ENCODE peak calls at places on chromosomes 2 and 18, in six cellular contexts. M, H, E, W, Q and L are unnamed samples.

GRCh38 chr2:62760555-62760954 is 55.0 kb downstream of the EHBP1 start:
- DNase-seq in M (no peak), H (no peak), Q (peak; percentile 78), E (peak; percentile 75), W (peak; percentile 39), L (no peak)

GRCh38 chr2:145025382-145025781 is 505.5 kb upstream of the ZEB2 start:
- DNase-seq in E (no peak), H (no peak), Q (no peak), W (no peak), M (no peak), L (no peak)

GRCh38 chr2:169461143-169461542 is 18.2 kb upstream of the BBS5 start:
- DNase-seq in W (no peak), H (no peak), E (no peak), Q (no peak), M (no peak), L (no peak)

GRCh38 chr2:158931577-158931976 is 36.9 kb upstream of the TANC1 start:
- DNase-seq in M (peak; percentile 11), E (no peak), W (peak; percentile 83), H (no peak), Q (peak; percentile 87), L (no peak)

GRCh38 chr18:7678801-7679200 is 111.7 kb downstream of the PTPRM start:
- DNase-seq in H (no peak), M (no peak), W (no peak), Q (no peak), E (peak; percentile 71), L (no peak)

GRCh38 chr2:45743531-45744391 is 92.3 kb downstream of the PRKCE start:
- DNase-seq in W (peak; percentile 63), E (no peak), H (no peak), Q (peak; percentile 82), M (no peak), L (no peak)

GRCh38 chr2:172102159-172102857 is 392 bp downstream of the DLX2 start:
- DNase-seq in Q (peak; percentile 61), M (no peak), E (peak; percentile 74), W (peak; percentile 59), H (no peak), L (no peak)

GRCh38 chr2:99841749-99842148 is 300.6 kb downstream of the AFF3 start:
- DNase-seq in M (no peak), E (no peak), W (peak; percentile 58), Q (peak; percentile 92), H (no peak), L (peak; percentile 41)

GRCh38 chr2:173590278-173590811 is 235.7 kb downstream of the CDCA7 start:
- DNase-seq in W (peak; percentile 57), M (no peak), H (no peak), E (peak; percentile 6), Q (peak; percentile 98), L (no peak)

GRCh38 chr18:395481-396250 is 104.8 kb downstream of the COLEC12 start:
- DNase-seq in H (no peak), E (peak; percentile 53), Q (peak; percentile 86), W (peak; percentile 81), M (no peak), L (no peak)

GRCh38 chr2:46131-46470 is 204 bp downstream of the FAM110C start:
- DNase-seq in H (no peak), Q (no peak), M (peak; percentile 24), E (no peak), W (no peak), L (no peak)

GRCh38 chr18:49021076-49021432 is 70.3 kb upstream of the SMAD7 start:
- DNase-seq in E (no peak), H (no peak), M (no peak), Q (no peak), W (no peak), L (no peak)

GRCh38 chr2:24972315-24972958 is 682 bp upstream of the DNAJC27 start:
- DNase-seq in W (peak; percentile 59), E (peak; percentile 39), Q (no peak), H (no peak), M (peak; percentile 17), L (peak; percentile 63)

GRCh38 chr2:240224676-240225075 is 84.2 kb upstream of the OTOS start:
- DNase-seq in W (peak; percentile 17), E (peak; percentile 97), Q (peak; percentile 84), H (no peak), M (no peak), L (no peak)

GRCh38 chr18:45379903-45380302 is 235.4 kb upstream of the SLC14A2 start:
- DNase-seq in E (no peak), Q (no peak), M (no peak), H (no peak), W (no peak), L (no peak)

GRCh38 chr2:229835601-229836283 is 86.1 kb downstream of the TRIP12 start:
- DNase-seq in Q (peak; percentile 77), E (no peak), H (no peak), W (peak; percentile 95), M (no peak), L (no peak)

GRCh38 chr2:59025157-59025757 is 784.1 kb upstream of the FANCL start:
- DNase-seq in W (peak; percentile 22), H (peak; percentile 81), M (peak; percentile 32), Q (peak; percentile 26), E (peak; percentile 37), L (peak; percentile 64)

GRCh38 chr18:23532848-23533247 is 29.5 kb downstream of the RMC1 start:
- DNase-seq in W (no peak), Q (no peak), E (no peak), H (no peak), M (no peak), L (no peak)

GRCh38 chr18:36189486-36189885 is 2.2 kb downstream of the MOCOS start:
- DNase-seq in Q (no peak), H (no peak), M (no peak), E (no peak), W (no peak), L (no peak)

GRCh38 chr2:224287533-224287932 is 114.4 kb downstream of the FAM124B start:
- DNase-seq in M (no peak), H (no peak), W (no peak), Q (no peak), E (no peak), L (no peak)

GRCh38 chr18:76989647-76990190 is 142.9 kb downstream of the MBP start:
- DNase-seq in Q (no peak), W (no peak), E (peak; percentile 26), M (no peak), H (no peak), L (no peak)

GRCh38 chr2:33535409-33535808 is 59.0 kb downstream of the RASGRP3 start:
- DNase-seq in Q (no peak), E (no peak), W (peak; percentile 39), M (no peak), H (no peak), L (no peak)

GRCh38 chr2:24623535-24623934 is 132.5 kb downstream of the NCOA1 start:
- DNase-seq in W (no peak), E (no peak), H (no peak), M (no peak), Q (no peak), L (no peak)

GRCh38 chr2:83459456-83459855 is 999.6 kb downstream of the SUCLG1 start:
- DNase-seq in M (no peak), E (no peak), Q (no peak), H (no peak), W (no peak), L (no peak)

GRCh38 chr18:24731981-24732380 is 271.5 kb downstream of the HRH4 start:
- DNase-seq in H (no peak), M (no peak), E (no peak), W (no peak), Q (peak; percentile 39), L (no peak)

GRCh38 chr2:191220671-191221070 is 24.5 kb upstream of the MYO1B start:
- DNase-seq in M (no peak), H (no peak), Q (no peak), E (no peak), W (no peak), L (no peak)

GRCh38 chr2:44825702-44826101 is 115.8 kb upstream of the SIX3 start:
- DNase-seq in Q (no peak), M (no peak), H (no peak), E (no peak), W (no peak), L (no peak)

GRCh38 chr2:19321946-19322345 is 36.5 kb downstream of the OSR1 start:
- DNase-seq in H (no peak), M (no peak), Q (peak; percentile 59), E (peak; percentile 13), W (no peak), L (no peak)

GRCh38 chr18:47247036-47247832 is 4.2 kb downstream of the SKOR2 start:
- DNase-seq in E (no peak), H (peak; percentile 83), W (no peak), Q (no peak), M (no peak), L (peak; percentile 76)

GRCh38 chr2:8546319-8547283 is 135.3 kb upstream of the ID2 start:
- DNase-seq in H (no peak), W (no peak), E (peak; percentile 42), M (no peak), Q (no peak), L (no peak)

GRCh38 chr2:20624156-20624883 is 26.6 kb downstream of the HS1BP3 start:
- DNase-seq in W (no peak), E (no peak), Q (no peak), H (no peak), M (no peak), L (no peak)

GRCh38 chr18:76131738-76132137 is 363.3 kb downstream of the ZNF516 start:
- DNase-seq in W (no peak), M (no peak), E (no peak), Q (no peak), H (no peak), L (no peak)

GRCh38 chr18:2573408-2573807 is 2.1 kb downstream of the NDC80 start:
- DNase-seq in M (no peak), E (no peak), Q (no peak), H (no peak), W (no peak), L (no peak)
- H3K4me3 ChIP-seq in M (peak overlapping the region; percentile 92), E (no peak overlapping the region), Q (no peak overlapping the region), H (peak overlapping the region; percentile 79), W (no peak overlapping the region), L (no peak overlapping the region)

GRCh38 chr2:120277505-120278205 is 25.0 kb downstream of the RALB start:
- DNase-seq in Q (no peak), E (no peak), H (no peak), M (no peak), W (no peak), L (no peak)
- H3K79me1 ChIP-seq in Q (peaks cover 36% of the 10 kb centered on the region), E (no peaks in the 10 kb centered on the region), H (no peaks in the 10 kb centered on the region), M (peaks cover 3% of the 10 kb centered on the region), W (peaks cover 31% of the 10 kb centered on the region), L (peaks cover 10% of the 10 kb centered on the region)

GRCh38 chr2:39068757-39069515 is 51.9 kb downstream of the SOS1 start:
- DNase-seq in M (no peak), Q (peak; percentile 26), W (peak; percentile 12), E (peak; percentile 4), H (no peak), L (peak; percentile 55)
- H2BK5ac ChIP-seq in M (no peak overlapping the region), Q (peak overlapping the region; percentile 83), W (no peak overlapping the region), E (no peak overlapping the region), H (no peak overlapping the region), L (no peak overlapping the region)

GRCh38 chr2:39227628-39228412 is 15.9 kb downstream of the CDKL4 start:
- DNase-seq in H (peak; percentile 80), W (peak; percentile 71), E (peak; percentile 78), M (peak; percentile 54), Q (peak; percentile 62), L (peak; percentile 75)
- H3K4me3 ChIP-seq in H (peak overlapping the region; percentile 58), W (no peak overlapping the region), E (no peak overlapping the region), M (peak overlapping the region; percentile 8), Q (no peak overlapping the region), L (no peak overlapping the region)

GRCh38 chr2:162734866-162735265 is 103.7 kb downstream of the KCNH7 start:
- DNase-seq in Q (no peak), M (no peak), H (no peak), E (no peak), W (no peak), L (no peak)
- H3K79me1 ChIP-seq in Q (no peaks in the 10 kb centered on the region), M (no peaks in the 10 kb centered on the region), H (no peaks in the 10 kb centered on the region), E (no peaks in the 10 kb centered on the region), W (no peaks in the 10 kb centered on the region), L (no peaks in the 10 kb centered on the region)